ENCODE peak calls at places on chromosomes 7 and 10, in eight cellular contexts. Z, W, A, R, X, F, S and U are unnamed samples.

GRCh38 chr10:42149027-42149700 is 489.2 kb downstream of the ZNF33B start:
- DNase-seq in F (no peak), Z (peak; percentile 1), A (no peak), S (no peak), R (peak; percentile 26), W (peak; percentile 23), X (no peak), U (peak; percentile 46)

GRCh38 chr10:71517310-71518159 is 120.8 kb downstream of the CDH23 start:
- DNase-seq in Z (no peak), R (no peak), A (no peak), S (no peak), X (no peak), F (no peak), W (no peak), U (no peak)

GRCh38 chr10:86958109-86958830 is at the start of gene SNCG:
- DNase-seq in S (peak; percentile 19), A (peak; percentile 76), X (no peak), F (no peak), R (peak; percentile 40), W (peak; percentile 69), Z (peak; percentile 48), U (no peak)

GRCh38 chr7:127654404-127655392 is 2.7 kb downstream of the SND1 start:
- DNase-seq in S (no peak), Z (peak; percentile 31), A (no peak), W (no peak), X (no peak), F (no peak), R (no peak), U (no peak)

GRCh38 chr7:98996162-98996552 is 117.8 kb downstream of the TRRAP start:
- DNase-seq in R (no peak), S (no peak), A (no peak), X (no peak), F (no peak), W (no peak), Z (no peak), U (no peak)

GRCh38 chr10:17981766-17982380 is 30.2 kb downstream of the SLC39A12 start:
- DNase-seq in A (no peak), F (no peak), S (no peak), W (no peak), R (no peak), Z (peak; percentile 71), X (peak; percentile 70), U (no peak)

GRCh38 chr10:44180321-44181154 is 204.4 kb downstream of the CXCL12 start:
- DNase-seq in R (peak; percentile 59), X (peak; percentile 90), A (no peak), F (no peak), W (no peak), Z (peak; percentile 92), S (no peak), U (peak; percentile 51)

GRCh38 chr7:142280263-142280662 is 22.4 kb upstream of the PRSS58 start:
- DNase-seq in R (no peak), A (no peak), F (no peak), W (no peak), Z (no peak), X (no peak), S (no peak), U (no peak)

GRCh38 chr7:55111007-55111406 is 92.2 kb downstream of the EGFR start:
- DNase-seq in S (no peak), X (peak; percentile 49), F (no peak), R (no peak), W (no peak), Z (peak; percentile 66), A (no peak), U (no peak)

GRCh38 chr10:75140246-75140645 is 28.8 kb downstream of the SAMD8 start:
- DNase-seq in W (no peak), F (no peak), A (no peak), X (no peak), R (no peak), S (no peak), Z (no peak), U (no peak)

GRCh38 chr10:99730026-99730425 is 1.9 kb downstream of the COX15 start:
- DNase-seq in A (no peak), R (no peak), W (no peak), S (no peak), Z (peak; percentile 11), X (no peak), F (no peak), U (no peak)

GRCh38 chr7:157000047-157000726 is 10.3 kb downstream of the MNX1 start:
- DNase-seq in X (no peak), F (no peak), W (no peak), S (peak; percentile 65), A (no peak), R (no peak), Z (no peak), U (peak; percentile 70)

GRCh38 chr7:122543891-122544290 is 155.0 kb downstream of the RNF133 start:
- DNase-seq in Z (no peak), A (no peak), X (no peak), S (no peak), W (no peak), F (no peak), R (no peak), U (no peak)

GRCh38 chr10:26799342-26799741 is 61.4 kb downstream of the ABI1 start:
- DNase-seq in X (no peak), W (no peak), R (no peak), S (no peak), Z (no peak), F (no peak), A (no peak), U (peak; percentile 57)

GRCh38 chr7:79806161-79806734 is 328.4 kb upstream of the GNAI1 start:
- DNase-seq in Z (peak; percentile 57), F (no peak), W (no peak), X (no peak), R (no peak), S (no peak), A (no peak), U (no peak)

DNA sequence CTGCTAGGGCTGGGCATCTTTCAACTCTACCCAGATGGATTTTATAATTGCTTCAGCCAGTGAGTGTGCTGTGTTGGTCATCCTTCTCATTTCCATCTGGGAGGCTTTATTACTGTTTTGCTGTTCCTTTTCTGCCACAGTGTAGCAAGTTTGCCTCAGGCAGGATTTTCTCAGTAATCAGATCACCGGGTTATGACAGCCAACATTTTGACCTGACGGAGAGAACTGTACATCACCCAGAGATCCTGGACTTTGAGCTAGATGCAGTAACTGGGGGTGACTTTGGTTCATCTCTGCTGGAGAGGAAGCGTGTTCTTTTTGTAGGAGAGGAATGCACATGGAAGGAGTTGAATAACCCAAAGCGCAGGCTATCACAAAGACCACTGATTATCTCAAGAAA is 111.8 kb upstream of the AGR3 start:
- DNase-seq in X (no peak), W (no peak), Z (no peak), A (no peak), R (no peak), S (no peak), F (no peak), U (no peak)
- H3K27ac ChIP-seq in X (no peak overlapping the region), W (no peak overlapping the region), Z (no peak overlapping the region), A (no peak overlapping the region), R (no peak overlapping the region), S (no peak overlapping the region), F (no peak overlapping the region), U (no peak overlapping the region)

GRCh38 chr7:101436226-101436745 is 73.6 kb downstream of the COL26A1 start:
- DNase-seq in W (no peak), X (no peak), S (no peak), A (no peak), R (no peak), Z (no peak), F (no peak), U (no peak)

GRCh38 chr7:101433688-101434087 is 71.0 kb downstream of the COL26A1 start:
- DNase-seq in A (no peak), W (no peak), X (no peak), S (no peak), F (no peak), R (no peak), Z (no peak), U (no peak)

GRCh38 chr7:101436857-101437576 is 74.3 kb downstream of the COL26A1 start:
- DNase-seq in X (no peak), A (no peak), W (no peak), F (no peak), S (peak; percentile 47), R (no peak), Z (no peak), U (no peak)

GRCh38 chr7:101432316-101432715 is 69.6 kb downstream of the COL26A1 start:
- DNase-seq in W (no peak), F (no peak), Z (no peak), R (no peak), S (no peak), A (no peak), X (no peak), U (no peak)

GRCh38 chr7:101435461-101436225 is 73.0 kb downstream of the COL26A1 start:
- DNase-seq in Z (no peak), X (no peak), W (no peak), R (no peak), A (no peak), F (no peak), S (no peak), U (no peak)
- TF ChIP-seq CTCF in Z (no peak), X (no peak), W (no peak), R (no peak), A (no peak), F (no peak), S (no peak), U (no peak)

DNA sequence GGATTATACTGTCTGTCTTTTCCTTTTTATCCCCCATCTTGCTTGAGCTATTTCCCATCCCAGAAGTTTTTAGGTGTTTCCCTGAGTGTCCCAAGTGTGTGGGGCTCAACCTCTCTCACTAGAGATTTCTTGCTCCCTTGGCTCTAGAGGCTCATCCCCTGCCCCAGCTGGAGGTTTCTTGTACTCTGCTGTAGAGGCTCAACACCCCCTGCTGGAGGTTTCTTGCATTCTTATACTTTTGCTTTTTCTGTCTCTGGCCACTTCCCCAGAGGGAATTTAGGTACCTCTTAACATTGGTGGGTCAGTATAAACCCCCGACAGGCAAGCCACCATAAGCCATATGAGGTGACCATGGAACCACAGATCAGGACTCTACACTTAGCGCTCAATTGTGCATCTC is 114.2 kb upstream of the FAM3C start:
- DNase-seq in Z (no peak), A (no peak), R (no peak), W (no peak), F (no peak), X (no peak), S (no peak), U (no peak)
- H3K9me3 ChIP-seq in Z (peaks cover 4% of the 10 kb centered on the region), A (no peaks in the 10 kb centered on the region), R (no peaks in the 10 kb centered on the region), W (peaks cover 21% of the 10 kb centered on the region), F (peaks cover 2% of the 10 kb centered on the region), X (peaks cover 11% of the 10 kb centered on the region), S (no peaks in the 10 kb centered on the region), U (no peaks in the 10 kb centered on the region)

GRCh38 chr10:5547684-5547933 is 22.8 kb downstream of the CALML3 start:
- DNase-seq in Z (no peak), S (no peak), W (no peak), R (no peak), F (no peak), X (no peak), A (no peak), U (no peak)

GRCh38 chr10:5545426-5545777 is 20.6 kb downstream of the CALML3 start:
- DNase-seq in Z (no peak), X (no peak), S (no peak), R (no peak), W (no peak), A (no peak), F (no peak), U (no peak)

GRCh38 chr10:5547934-5548660 is 23.3 kb downstream of the CALML3 start:
- DNase-seq in F (no peak), A (peak; percentile 17), R (no peak), X (no peak), W (no peak), S (peak; percentile 73), Z (peak; percentile 23), U (no peak)

GRCh38 chr10:5545778-5546710 is 21.3 kb downstream of the CALML3 start:
- DNase-seq in A (peak; percentile 21), S (peak; percentile 53), R (no peak), W (peak; percentile 56), F (no peak), X (peak; percentile 85), Z (peak; percentile 82), U (no peak)

GRCh38 chr10:5546891-5547683 is 22.3 kb downstream of the CALML3 start:
- DNase-seq in S (peak; percentile 89), A (no peak), X (no peak), R (no peak), Z (no peak), W (no peak), F (no peak), U (no peak)
- H3K27ac ChIP-seq in S (peak overlapping the region; percentile 93), A (peak overlapping the region; percentile 66), X (peak overlapping the region; percentile 92), R (peak overlapping the region; percentile 60), Z (no peak overlapping the region), W (peak overlapping the region; percentile 54), F (no peak overlapping the region), U (no peak overlapping the region)